ENCODE peak calls at places on chromosomes 7 and 10, in four cellular contexts. P, U, T and B are unnamed samples.

GRCh38 chr10:123573236-123574147 is 92.7 kb upstream of the GPR26 start:
- DNase-seq in P (peak), U (no peak), T (peak), B (peak)

GRCh38 chr7:41169307-41169706 is 533.6 kb downstream of the INHBA start:
- DNase-seq in P (no peak), U (no peak), T (no peak), B (no peak)

GRCh38 chr10:97821308-97822038 is 28.2 kb upstream of the GOLGA7B start:
- DNase-seq in P (no peak), U (no peak), T (no peak), B (no peak)

GRCh38 chr10:114290038-114290437 is 51.0 kb downstream of the VWA2 start:
- DNase-seq in P (no peak), U (no peak), T (no peak), B (no peak)

GRCh38 chr10:34813626-34814227 is 1.4 kb downstream of the PARD3 start:
- DNase-seq in P (no peak), U (no peak), T (no peak), B (no peak)

GRCh38 chr7:134941185-134941900 is 45.0 kb upstream of the AGBL3 start:
- DNase-seq in P (no peak), U (no peak), T (no peak), B (no peak)

GRCh38 chr10:131983780-131984179 is 2.1 kb upstream of the BNIP3 start:
- DNase-seq in P (no peak), U (no peak), T (no peak), B (no peak)

GRCh38 chr10:127470911-127471310 is 78.2 kb upstream of the NPS start:
- DNase-seq in P (no peak), U (no peak), T (no peak), B (no peak)

GRCh38 chr7:98211221-98211675 is at the start of gene BHLHA15:
- DNase-seq in P (no peak), U (no peak), T (peak), B (peak)

GRCh38 chr10:132977807-132978206 is 35.4 kb upstream of the CFAP46 start:
- DNase-seq in P (no peak), U (no peak), T (peak), B (no peak)

GRCh38 chr7:120160166-120160565 is 112.8 kb upstream of the KCND2 start:
- DNase-seq in P (no peak), U (no peak), T (no peak), B (no peak)

GRCh38 chr10:99630439-99630838 is 10.2 kb upstream of the SLC25A28 start:
- DNase-seq in P (peak), U (no peak), T (no peak), B (peak)
- H3K9ac ChIP-seq in P (no peak), U (no peak), T (no peak), B (no peak)

GRCh38 chr10:16030562-16030961 is 170.3 kb upstream of the MINDY3 start:
- DNase-seq in P (no peak), U (no peak), T (no peak), B (no peak)
- TF ChIP-seq POLR2AphosphoS5 in P (no peak), U (no peak), T (no peak), B (no peak)

GRCh38 chr7:102916426-102916825 is 3.6 kb downstream of the LRRC17 start:
- DNase-seq in P (no peak), U (no peak), T (no peak), B (no peak)
- H3K9ac ChIP-seq in P (no peak), U (no peak), T (no peak), B (peak)

GRCh38 chr7:114085592-114086490 is 167.0 kb upstream of the PPP1R3A start:
- DNase-seq in P (peak), U (no peak), T (no peak), B (peak)

GRCh38 chr7:114087674-114088539 is 169.1 kb upstream of the PPP1R3A start:
- DNase-seq in P (no peak), U (no peak), T (no peak), B (peak)

GRCh38 chr7:114086906-114087651 is 168.3 kb upstream of the PPP1R3A start:
- DNase-seq in P (no peak), U (no peak), T (no peak), B (peak)

GRCh38 chr7:114086491-114086905 is 167.7 kb upstream of the PPP1R3A start:
- DNase-seq in P (no peak), U (no peak), T (no peak), B (no peak)

GRCh38 chr7:114088541-114088940 is 169.7 kb upstream of the PPP1R3A start:
- DNase-seq in P (no peak), U (no peak), T (no peak), B (no peak)
- TF ChIP-seq POLR2AphosphoS5 in P (no peak), U (no peak), T (no peak), B (no peak)

DNA sequence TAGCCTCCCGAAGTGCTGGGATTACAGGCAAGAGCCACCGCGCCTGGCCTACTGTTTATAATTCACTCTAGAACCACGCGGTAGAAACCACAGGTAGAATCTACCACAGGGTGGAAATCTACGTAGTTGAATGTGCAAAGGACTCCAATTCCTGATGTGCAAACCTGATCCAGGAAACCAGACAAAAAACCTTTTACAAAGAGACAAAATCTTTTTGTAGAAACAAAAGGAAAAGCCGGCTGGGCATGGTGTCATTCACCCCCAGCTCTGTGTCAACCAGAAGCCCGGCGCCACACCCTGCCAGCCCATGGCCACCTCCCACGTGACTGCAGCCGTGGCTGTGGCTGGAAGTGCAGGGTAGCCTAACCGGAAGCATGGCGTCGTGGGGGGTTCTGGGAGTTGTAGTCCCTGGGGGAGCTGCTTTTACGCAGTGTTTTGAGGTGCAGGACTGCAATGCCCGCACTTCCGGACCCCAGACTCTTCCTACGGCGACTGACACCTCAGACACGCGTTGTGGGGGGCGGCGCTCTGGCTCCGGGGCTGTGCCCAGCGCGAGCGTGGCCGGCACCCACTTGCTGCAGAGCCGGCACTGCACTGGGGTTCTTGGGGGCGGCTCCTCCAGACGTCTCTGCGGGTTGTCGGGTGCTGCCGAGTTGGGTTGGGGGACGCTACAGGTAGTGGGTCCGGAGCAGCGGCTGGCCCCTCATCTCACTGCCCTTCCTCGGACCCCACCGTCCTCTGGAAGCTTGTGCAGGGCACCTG is 41.5 kb upstream of the RNF216 start:
- DNase-seq in P (peak), U (peak), T (peak), B (peak)
- H3K9ac ChIP-seq in P (peak), U (peak), T (peak), B (peak)